ENCODE peak calls at places on chromosomes 7 and 10, in six cellular contexts. One of them, this sample, is unnamed.

GRCh38 chr10:77179015-77179695 is 458.5 kb downstream of the KCNMA1 start:
- DNase-seq in neuronal stem cell: no peak
- DNase-seq in chondrocyte: no peak
- DNase-seq in right lobe of liver: no peak
- DNase-seq in heart right ventricle: peak; percentile 32
- DNase-seq in cerebellar cortex: no peak
- DNase-seq in this sample: peak; percentile 94

GRCh38 chr10:117222552-117223412 is 18.1 kb upstream of the SLC18A2 start:
- DNase-seq in neuronal stem cell: no peak
- DNase-seq in chondrocyte: no peak
- DNase-seq in right lobe of liver: no peak
- DNase-seq in heart right ventricle: no peak
- DNase-seq in cerebellar cortex: no peak
- DNase-seq in this sample: no peak

GRCh38 chr7:157253850-157254249 is 83.0 kb upstream of the DNAJB6 start:
- DNase-seq in neuronal stem cell: no peak
- DNase-seq in chondrocyte: no peak
- DNase-seq in right lobe of liver: peak; percentile 94
- DNase-seq in heart right ventricle: peak; percentile 59
- DNase-seq in cerebellar cortex: peak; percentile 82
- DNase-seq in this sample: no peak

GRCh38 chr10:71868192-71868697 is 17.2 kb upstream of the PSAP start:
- DNase-seq in neuronal stem cell: no peak
- DNase-seq in chondrocyte: peak; percentile 52
- DNase-seq in right lobe of liver: peak; percentile 60
- DNase-seq in heart right ventricle: peak; percentile 44
- DNase-seq in cerebellar cortex: no peak
- DNase-seq in this sample: peak; percentile 90

GRCh38 chr7:104859754-104860426 is 154.1 kb upstream of the KMT2E start:
- DNase-seq in neuronal stem cell: no peak
- DNase-seq in chondrocyte: no peak
- DNase-seq in right lobe of liver: no peak
- DNase-seq in heart right ventricle: no peak
- DNase-seq in cerebellar cortex: no peak
- DNase-seq in this sample: no peak

GRCh38 chr10:47364366-47364765 is 16.2 kb downstream of the RBP3 start:
- DNase-seq in neuronal stem cell: no peak
- DNase-seq in chondrocyte: no peak
- DNase-seq in right lobe of liver: no peak
- DNase-seq in heart right ventricle: no peak
- DNase-seq in cerebellar cortex: no peak
- DNase-seq in this sample: no peak

GRCh38 chr10:33109788-33110469 is 151.9 kb upstream of the ITGB1 start:
- DNase-seq in neuronal stem cell: no peak
- DNase-seq in chondrocyte: no peak
- DNase-seq in right lobe of liver: no peak
- DNase-seq in heart right ventricle: no peak
- DNase-seq in cerebellar cortex: no peak
- DNase-seq in this sample: no peak

GRCh38 chr7:26658698-26659084 is 205.7 kb downstream of the SKAP2 start:
- DNase-seq in neuronal stem cell: no peak
- DNase-seq in chondrocyte: no peak
- DNase-seq in right lobe of liver: no peak
- DNase-seq in heart right ventricle: no peak
- DNase-seq in cerebellar cortex: peak; percentile 77
- DNase-seq in this sample: no peak

GRCh38 chr7:52911795-52912194 is 123.6 kb upstream of the POM121L12 start:
- DNase-seq in neuronal stem cell: no peak
- DNase-seq in chondrocyte: no peak
- DNase-seq in right lobe of liver: no peak
- DNase-seq in heart right ventricle: no peak
- DNase-seq in cerebellar cortex: no peak
- DNase-seq in this sample: no peak

GRCh38 chr7:117249696-117250095 is 73.2 kb downstream of the WNT2 start:
- DNase-seq in neuronal stem cell: no peak
- DNase-seq in chondrocyte: no peak
- DNase-seq in right lobe of liver: no peak
- DNase-seq in heart right ventricle: no peak
- DNase-seq in cerebellar cortex: no peak
- DNase-seq in this sample: no peak

This sample was measured in A172.